ENCODE peak calls at places on chromosomes 7 and 10, in eight cellular contexts. U is H9; T is ovary; M is AG04450; C is uterus; D is A549; Y is pancreas; Z is effector memory CD4-positive, alpha-beta T cell. R is an unnamed sample.

GRCh38 chr7:7681191-7681935 is 37.0 kb downstream of the RPA3 start:
- DNase-seq in U (no peak), T (no peak), M (no peak), C (peak), D (peak), Y (peak), Z (no peak), R (peak)

GRCh38 chr10:118955531-118956252 is 73.8 kb upstream of the NANOS1 start:
- DNase-seq in U (peak), T (no peak), M (no peak), C (no peak), D (no peak), Y (no peak), Z (no peak), R (peak)

GRCh38 chr10:52215745-52216361 is 98.2 kb upstream of the DKK1 start:
- DNase-seq in U (no peak), T (no peak), M (peak), C (peak), D (peak), Y (peak), Z (no peak), R (peak)

GRCh38 chr7:155589001-155589980 is 42.9 kb upstream of the CNPY1 start:
- DNase-seq in U (no peak), T (peak), M (no peak), C (no peak), D (no peak), Y (no peak), Z (no peak), R (no peak)

GRCh38 chr7:43872401-43873165 is 3.3 kb upstream of the MRPS24 start:
- DNase-seq in U (no peak), T (peak), M (peak), C (peak), D (no peak), Y (no peak), Z (no peak), R (no peak)

GRCh38 chr10:127907411-127908105 is 655 bp downstream of the PTPRE start:
- DNase-seq in U (no peak), T (no peak), M (no peak), C (no peak), D (no peak), Y (no peak), Z (no peak), R (no peak)

GRCh38 chr10:72025400-72025799 is 61.2 kb downstream of the CHST3 start:
- DNase-seq in U (no peak), T (no peak), M (no peak), C (no peak), D (no peak), Y (no peak), Z (no peak), R (no peak)

GRCh38 chr10:61993676-61994401 is 92.3 kb downstream of the ARID5B start:
- DNase-seq in U (no peak), T (no peak), M (no peak), C (no peak), D (no peak), Y (no peak), Z (no peak), R (no peak)

GRCh38 chr7:98357751-98358161 is 43.1 kb downstream of the BAIAP2L1 start:
- DNase-seq in U (no peak), T (no peak), M (no peak), C (peak), D (peak), Y (peak), Z (no peak), R (no peak)

GRCh38 chr10:31059323-31059722 is 27.7 kb upstream of the ZNF438 start:
- DNase-seq in U (no peak), T (no peak), M (no peak), C (no peak), D (no peak), Y (no peak), Z (no peak), R (no peak)

GRCh38 chr10:36148207-36148606 is 506.1 kb upstream of the FZD8 start:
- DNase-seq in U (no peak), T (no peak), M (no peak), C (no peak), D (no peak), Y (no peak), Z (no peak), R (no peak)

GRCh38 chr10:45407542-45407941 is 33.5 kb downstream of the ALOX5 start:
- DNase-seq in U (no peak), T (no peak), M (no peak), C (no peak), D (no peak), Y (no peak), Z (no peak), R (no peak)

GRCh38 chr7:139853576-139854511 is 24.8 kb downstream of the TBXAS1 start:
- DNase-seq in U (no peak), T (no peak), M (peak), C (peak), D (peak), Y (no peak), Z (no peak), R (no peak)

GRCh38 chr7:80934286-80934685 is 15.4 kb upstream of the SEMA3C start:
- DNase-seq in U (no peak), T (no peak), M (no peak), C (no peak), D (no peak), Y (no peak), Z (no peak), R (no peak)

GRCh38 chr7:44134943-44135628 is 6.0 kb downstream of the MYL7 start:
- DNase-seq in U (no peak), T (no peak), M (no peak), C (no peak), D (no peak), Y (no peak), Z (no peak), R (no peak)

GRCh38 chr7:5699951-5700384 is 81.5 kb downstream of the RNF216 start:
- DNase-seq in U (no peak), T (no peak), M (no peak), C (no peak), D (no peak), Y (no peak), Z (peak), R (peak)

GRCh38 chr10:98513704-98514103 is 67.0 kb upstream of the HPS1 start:
- DNase-seq in U (no peak), T (no peak), M (no peak), C (no peak), D (no peak), Y (no peak), Z (no peak), R (no peak)

GRCh38 chr10:62005281-62005680 is 103.8 kb downstream of the ARID5B start:
- DNase-seq in U (no peak), T (no peak), M (no peak), C (no peak), D (no peak), Y (no peak), Z (no peak), R (no peak)

GRCh38 chr10:76643465-76643864 is 994.1 kb downstream of the KCNMA1 start:
- DNase-seq in U (no peak), T (peak), M (no peak), C (peak), D (no peak), Y (no peak), Z (no peak), R (peak)

GRCh38 chr7:104207348-104207730 is 474 bp downstream of the ORC5 start:
- DNase-seq in U (no peak), T (no peak), M (no peak), C (no peak), D (peak), Y (no peak), Z (no peak), R (peak)

GRCh38 chr10:112080284-112080683 is 103.3 kb downstream of the GPAM start:
- DNase-seq in U (no peak), T (no peak), M (no peak), C (no peak), D (no peak), Y (no peak), Z (no peak), R (peak)

GRCh38 chr7:151008143-151008510 is 16.2 kb downstream of the ATG9B start:
- DNase-seq in U (peak), T (no peak), M (no peak), C (no peak), D (no peak), Y (no peak), Z (no peak), R (no peak)

GRCh38 chr7:113752289-113752688 is 166.5 kb downstream of the PPP1R3A start:
- DNase-seq in U (peak), T (no peak), M (no peak), C (no peak), D (no peak), Y (no peak), Z (no peak), R (no peak)

GRCh38 chr10:48336978-48337599 is 30.6 kb downstream of the MAPK8 start:
- DNase-seq in U (no peak), T (no peak), M (no peak), C (no peak), D (no peak), Y (no peak), Z (no peak), R (no peak)

GRCh38 chr10:24383681-24384106 is 174.8 kb downstream of the KIAA1217 start:
- DNase-seq in U (peak), T (peak), M (peak), C (peak), D (peak), Y (peak), Z (no peak), R (peak)

GRCh38 chr7:13627455-13627854 is 362.0 kb downstream of the ETV1 start:
- DNase-seq in U (no peak), T (no peak), M (no peak), C (no peak), D (no peak), Y (no peak), Z (no peak), R (no peak)

GRCh38 chr7:145655666-145656065 is 460.9 kb upstream of the CNTNAP2 start:
- DNase-seq in U (no peak), T (no peak), M (no peak), C (no peak), D (no peak), Y (no peak), Z (no peak), R (no peak)

GRCh38 chr10:12299222-12299973 is 49.9 kb upstream of the CAMK1D start:
- DNase-seq in U (no peak), T (no peak), M (no peak), C (no peak), D (no peak), Y (peak), Z (no peak), R (no peak)

GRCh38 chr10:77637986-77638765 is 568 bp upstream of the KCNMA1 start:
- DNase-seq in U (peak), T (peak), M (no peak), C (peak), D (peak), Y (peak), Z (no peak), R (peak)

GRCh38 chr10:1180836-1181235 is 124.7 kb downstream of the WDR37 start:
- DNase-seq in U (no peak), T (no peak), M (no peak), C (no peak), D (no peak), Y (no peak), Z (no peak), R (peak)

DNA sequence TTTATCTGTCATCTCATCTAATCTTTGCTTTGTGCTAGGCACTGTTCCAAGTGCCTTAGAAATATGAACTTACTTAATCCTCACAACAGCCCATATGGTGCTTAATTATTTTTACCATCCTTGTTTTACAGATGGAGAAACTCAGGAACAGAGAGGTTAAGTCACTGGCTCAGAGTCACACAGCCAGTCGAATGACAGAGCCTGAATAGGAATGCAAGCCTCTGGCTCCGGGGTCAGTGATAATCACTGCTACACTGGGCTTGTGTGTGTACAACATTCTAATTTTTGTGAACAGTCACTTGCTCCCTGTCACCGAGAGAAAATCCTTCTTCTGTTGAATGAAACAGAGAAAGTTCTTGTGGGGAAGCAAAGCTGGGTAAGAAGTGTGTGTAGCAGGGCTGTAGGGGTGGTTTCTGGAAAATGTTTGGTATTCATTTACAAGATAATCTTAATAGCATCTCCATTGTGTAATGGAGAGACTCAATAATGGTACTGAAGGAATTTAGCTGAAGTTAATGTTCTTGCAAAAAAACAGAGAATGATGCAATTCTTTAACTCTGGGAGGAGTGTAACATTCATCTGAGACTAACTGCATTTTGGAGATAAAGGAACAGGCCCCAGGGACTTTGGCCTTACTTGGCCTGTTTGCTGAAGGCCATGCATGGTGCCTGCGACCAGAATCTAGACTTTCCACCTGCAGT is 290.6 kb downstream of the FRMD4A start:
- DNase-seq in U (no peak), T (no peak), M (peak), C (no peak), D (no peak), Y (no peak), Z (no peak), R (no peak)
- H3K27ac ChIP-seq in U (no peak), T (no peak), M (peak), C (peak), D (no peak), Y (peak), Z (no peak), R (no peak)

GRCh38 chr7:132472463-132473120 is 103.7 kb downstream of the PLXNA4 start:
- DNase-seq in U (no peak), T (peak), M (no peak), C (peak), D (no peak), Y (no peak), Z (no peak), R (no peak)
- H3K27ac ChIP-seq in U (no peak), T (no peak), M (no peak), C (peak), D (no peak), Y (no peak), Z (no peak), R (no peak)

GRCh38 chr7:158818325-158819213 is 10.7 kb downstream of the ESYT2 start:
- DNase-seq in U (peak), T (peak), M (peak), C (peak), D (peak), Y (peak), Z (peak), R (peak)
- H3K27ac ChIP-seq in U (no peak), T (peak), M (peak), C (peak), D (peak), Y (peak), Z (peak), R (no peak)

GRCh38 chr10:43389867-43390266 is 18.4 kb downstream of the FXYD4 start:
- DNase-seq in U (no peak), T (peak), M (no peak), C (no peak), D (no peak), Y (no peak), Z (no peak), R (no peak)
- H3K27ac ChIP-seq in U (no peak), T (no peak), M (no peak), C (no peak), D (no peak), Y (no peak), Z (peak), R (no peak)

GRCh38 chr10:124541076-124541903 is 79.7 kb downstream of the LHPP start:
- DNase-seq in U (no peak), T (no peak), M (no peak), C (no peak), D (no peak), Y (no peak), Z (no peak), R (no peak)
- H3K27ac ChIP-seq in U (no peak), T (no peak), M (no peak), C (no peak), D (no peak), Y (no peak), Z (no peak), R (no peak)

GRCh38 chr10:73874267-73875138 is at the start of gene CAMK2G:
- DNase-seq in U (peak), T (peak), M (no peak), C (peak), D (peak), Y (peak), Z (peak), R (peak)

GRCh38 chr10:73876157-73876556 is 1.8 kb upstream of the CAMK2G start:
- DNase-seq in U (peak), T (no peak), M (no peak), C (no peak), D (no peak), Y (no peak), Z (no peak), R (no peak)

GRCh38 chr10:73876566-73876965 is 2.2 kb upstream of the CAMK2G start:
- DNase-seq in U (no peak), T (no peak), M (no peak), C (no peak), D (no peak), Y (no peak), Z (no peak), R (no peak)

GRCh38 chr10:73873843-73874215 is 526 bp downstream of the CAMK2G start:
- DNase-seq in U (no peak), T (no peak), M (no peak), C (no peak), D (no peak), Y (peak), Z (no peak), R (no peak)

DNA sequence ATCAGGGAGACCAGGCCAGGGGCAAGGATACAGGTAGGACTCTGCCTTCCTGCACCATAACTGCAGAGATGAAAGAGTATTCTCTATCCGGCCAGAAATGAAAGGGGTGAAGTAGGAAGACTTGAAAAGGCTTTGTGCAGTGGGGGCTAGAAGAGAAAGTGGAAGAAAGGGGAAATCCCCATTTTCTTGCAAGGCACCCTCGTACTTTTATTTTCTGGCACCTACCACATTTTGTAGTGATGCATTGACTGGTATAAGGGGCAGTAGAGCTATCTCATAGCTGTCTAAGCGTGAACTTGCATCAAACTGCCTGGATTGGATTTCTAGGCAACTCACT is 752 bp upstream of the CAMK2G start:
- DNase-seq in U (no peak), T (no peak), M (no peak), C (no peak), D (no peak), Y (no peak), Z (no peak), R (no peak)
- H3K27ac ChIP-seq in U (no peak), T (no peak), M (no peak), C (peak), D (peak), Y (no peak), Z (peak), R (no peak)

DNA sequence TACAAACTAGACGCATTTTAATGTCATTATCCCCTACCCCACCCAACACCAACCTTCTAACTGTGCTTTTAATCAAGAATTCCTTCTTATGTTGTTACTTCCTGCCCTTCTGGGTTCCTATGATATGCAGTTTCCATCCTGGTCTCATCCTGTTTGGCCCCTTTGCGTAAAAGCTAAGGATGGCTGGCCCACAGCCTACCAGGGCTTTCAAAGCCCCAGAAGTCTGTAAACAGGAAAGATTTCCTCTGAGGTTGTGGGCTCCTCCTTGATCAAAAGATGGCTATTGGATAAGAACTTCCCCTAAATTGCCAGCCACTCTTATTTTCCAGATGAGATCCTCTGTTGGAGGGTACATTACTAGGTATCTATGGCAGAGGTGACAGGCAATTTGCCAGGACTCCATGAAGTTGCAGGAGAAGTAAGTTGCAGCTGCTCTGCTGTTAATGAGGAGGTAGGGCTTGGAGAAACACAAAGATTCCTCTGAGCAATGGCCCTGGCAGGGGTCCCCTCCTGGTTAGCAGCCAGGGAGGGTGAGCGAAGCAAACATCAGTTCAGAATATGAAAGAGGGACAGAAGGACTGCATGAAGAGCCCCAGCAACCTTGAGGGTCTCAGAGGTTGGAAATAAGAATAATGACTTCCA is 32.2 kb downstream of the NRP1 start:
- DNase-seq in U (no peak), T (no peak), M (no peak), C (no peak), D (no peak), Y (no peak), Z (no peak), R (no peak)
- H3K27ac ChIP-seq in U (no peak), T (no peak), M (no peak), C (peak), D (peak), Y (no peak), Z (no peak), R (no peak)

GRCh38 chr10:95247200-95247880 is 43.5 kb downstream of the PDLIM1 start:
- DNase-seq in U (no peak), T (no peak), M (peak), C (no peak), D (no peak), Y (no peak), Z (no peak), R (no peak)

GRCh38 chr10:95250856-95251255 is 39.9 kb downstream of the PDLIM1 start:
- DNase-seq in U (no peak), T (no peak), M (no peak), C (no peak), D (no peak), Y (no peak), Z (no peak), R (no peak)

GRCh38 chr10:95247881-95248583 is 42.8 kb downstream of the PDLIM1 start:
- DNase-seq in U (no peak), T (no peak), M (no peak), C (no peak), D (no peak), Y (no peak), Z (no peak), R (no peak)

GRCh38 chr10:95249467-95249866 is 41.3 kb downstream of the PDLIM1 start:
- DNase-seq in U (no peak), T (no peak), M (no peak), C (no peak), D (no peak), Y (no peak), Z (no peak), R (no peak)

DNA sequence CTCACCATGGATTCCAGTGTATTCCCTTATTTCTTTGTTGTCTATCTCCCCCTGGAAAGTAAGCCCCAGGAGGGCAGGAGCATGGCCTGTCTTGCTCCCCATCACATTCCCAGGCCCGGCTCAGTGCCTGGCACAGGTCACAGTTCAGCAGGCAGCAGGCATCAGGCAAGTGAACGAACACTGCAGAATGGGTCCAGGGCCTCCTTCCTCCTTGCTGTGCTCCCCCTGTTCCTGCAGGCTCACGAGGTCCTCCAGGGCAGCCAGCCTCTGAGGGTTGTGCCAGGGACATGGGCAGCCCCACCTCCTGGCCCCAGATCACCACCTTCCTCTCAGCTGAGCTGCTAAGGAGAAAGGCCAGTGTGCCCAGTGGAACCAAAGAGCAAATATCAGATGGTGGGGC is 41.8 kb downstream of the PDLIM1 start:
- DNase-seq in U (peak), T (no peak), M (no peak), C (no peak), D (no peak), Y (no peak), Z (no peak), R (no peak)
- H3K27ac ChIP-seq in U (no peak), T (no peak), M (peak), C (peak), D (peak), Y (no peak), Z (no peak), R (no peak)

DNA sequence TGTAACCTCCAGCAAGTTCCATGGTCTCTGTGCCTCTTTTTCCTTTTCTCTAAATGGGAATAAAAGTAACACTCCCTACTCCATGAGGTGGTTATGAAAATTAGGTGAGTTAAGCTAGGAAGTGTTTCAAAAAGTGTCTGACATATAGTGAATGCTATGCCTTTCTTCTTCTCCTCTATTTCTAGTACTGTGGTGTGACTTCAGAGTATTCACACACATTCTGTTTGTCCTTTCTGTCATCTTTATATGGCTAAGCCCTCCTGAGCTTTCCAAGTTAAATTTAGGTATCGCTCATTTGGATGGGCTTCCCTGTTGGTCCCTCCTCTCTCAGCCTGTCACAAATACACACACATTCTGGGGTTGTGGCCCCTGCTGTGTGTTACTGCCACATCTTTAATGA is 229.7 kb downstream of the EXOC4 start:
- DNase-seq in U (no peak), T (no peak), M (no peak), C (no peak), D (no peak), Y (no peak), Z (no peak), R (no peak)
- H3K27ac ChIP-seq in U (no peak), T (no peak), M (no peak), C (no peak), D (no peak), Y (no peak), Z (no peak), R (no peak)